ENCODE peak calls at places on chromosomes 16 and 17, in nine cellular contexts. Z, Y, E, A, D, P, K, G and I are unnamed samples.

GRCh38 chr16:12137344-12138094 is 161.0 kb downstream of the SNX29 start:
- DNase-seq in Z (no peak), Y (no peak), E (no peak), A (no peak), D (no peak), P (no peak), K (no peak), G (no peak), I (no peak)

GRCh38 chr17:72691017-72691416 is 401.5 kb downstream of the SLC39A11 start:
- DNase-seq in Z (no peak), Y (no peak), E (no peak), A (no peak), D (no peak), P (no peak), K (no peak), G (no peak), I (no peak)

GRCh38 chr17:996554-997344 is at the start of gene TIMM22:
- DNase-seq in Z (peak; percentile 87), Y (peak; percentile 98), E (peak; percentile 90), A (peak; percentile 96), D (peak; percentile 89), P (peak; percentile 88), K (peak; percentile 81), G (peak; percentile 85), I (peak; percentile 96)

GRCh38 chr17:48612854-48613691 is 2.0 kb downstream of the HOXB8 start:
- DNase-seq in Z (no peak), Y (peak; percentile 55), E (peak; percentile 47), A (peak; percentile 57), D (no peak), P (no peak), K (no peak), G (peak; percentile 46), I (no peak)

GRCh38 chr17:66661857-66662256 is 173.1 kb upstream of the CACNG5 start:
- DNase-seq in Z (no peak), Y (no peak), E (no peak), A (no peak), D (no peak), P (no peak), K (no peak), G (no peak), I (no peak)

GRCh38 chr17:38914741-38915638 is 10.4 kb upstream of the LASP1NB start:
- DNase-seq in Z (peak; percentile 13), Y (no peak), E (no peak), A (no peak), D (no peak), P (no peak), K (no peak), G (no peak), I (no peak)

GRCh38 chr17:42378597-42379594 is 9.3 kb downstream of the STAT3 start:
- DNase-seq in Z (no peak), Y (no peak), E (no peak), A (no peak), D (no peak), P (no peak), K (no peak), G (no peak), I (no peak)

GRCh38 chr16:66344533-66345145 is 21.9 kb upstream of the CDH5 start:
- DNase-seq in Z (no peak), Y (peak; percentile 70), E (peak; percentile 35), A (peak; percentile 30), D (no peak), P (no peak), K (peak; percentile 3), G (peak; percentile 21), I (no peak)